ENCODE peak calls at places on chromosomes 2 and 18, in eight cellular contexts. One of them, this sample, is unnamed.

GRCh38 chr2:221476195-221476594 is 95.9 kb downstream of the EPHA4 start:
- DNase-seq in HEK293T: no peak
- DNase-seq in NCI-H82: no peak
- DNase-seq in HFFc6: no peak
- DNase-seq in NCI-H69: peak
- DNase-seq in brain microvascular endothelial cell: no peak
- DNase-seq in GM23248: no peak
- DNase-seq in CD4-positive, alpha-beta memory T cell: no peak
- DNase-seq in this sample: no peak

GRCh38 chr18:79956276-79956675 is 4.8 kb upstream of the SLC66A2 start:
- DNase-seq in CD4-positive, alpha-beta memory T cell: no peak
- DNase-seq in NCI-H69: no peak
- DNase-seq in GM23248: no peak
- DNase-seq in brain microvascular endothelial cell: no peak
- DNase-seq in NCI-H82: no peak
- DNase-seq in HFFc6: no peak
- DNase-seq in HEK293T: no peak
- DNase-seq in this sample: no peak

GRCh38 chr2:36433311-36434217 is 78.0 kb downstream of the CRIM1 start:
- DNase-seq in NCI-H69: peak
- DNase-seq in brain microvascular endothelial cell: peak
- DNase-seq in HFFc6: peak
- DNase-seq in CD4-positive, alpha-beta memory T cell: no peak
- DNase-seq in GM23248: peak
- DNase-seq in NCI-H82: peak
- DNase-seq in HEK293T: no peak
- DNase-seq in this sample: no peak

GRCh38 chr2:119231975-119232665 is 8.5 kb downstream of the STEAP3 start:
- DNase-seq in GM23248: peak
- DNase-seq in CD4-positive, alpha-beta memory T cell: no peak
- DNase-seq in brain microvascular endothelial cell: peak
- DNase-seq in NCI-H82: no peak
- DNase-seq in HEK293T: no peak
- DNase-seq in HFFc6: peak
- DNase-seq in NCI-H69: no peak
- DNase-seq in this sample: no peak

GRCh38 chr2:197461073-197461472 is 7.7 kb downstream of the COQ10B start:
- DNase-seq in HEK293T: no peak
- DNase-seq in GM23248: peak
- DNase-seq in HFFc6: no peak
- DNase-seq in NCI-H69: no peak
- DNase-seq in NCI-H82: no peak
- DNase-seq in brain microvascular endothelial cell: no peak
- DNase-seq in CD4-positive, alpha-beta memory T cell: no peak
- DNase-seq in this sample: no peak

GRCh38 chr2:151716721-151717120 is 17.6 kb downstream of the NEB start:
- DNase-seq in NCI-H69: no peak
- DNase-seq in brain microvascular endothelial cell: no peak
- DNase-seq in HEK293T: no peak
- DNase-seq in NCI-H82: no peak
- DNase-seq in HFFc6: peak
- DNase-seq in CD4-positive, alpha-beta memory T cell: no peak
- DNase-seq in GM23248: peak
- DNase-seq in this sample: no peak

GRCh38 chr2:74261204-74261864 is 62.9 kb downstream of the MTHFD2 start:
- DNase-seq in NCI-H69: peak
- DNase-seq in GM23248: peak
- DNase-seq in NCI-H82: peak
- DNase-seq in CD4-positive, alpha-beta memory T cell: no peak
- DNase-seq in HEK293T: no peak
- DNase-seq in HFFc6: peak
- DNase-seq in brain microvascular endothelial cell: no peak
- DNase-seq in this sample: no peak

GRCh38 chr18:35099911-35100310 is 58.7 kb downstream of the MAPRE2 start:
- DNase-seq in NCI-H69: no peak
- DNase-seq in GM23248: peak
- DNase-seq in HFFc6: peak
- DNase-seq in brain microvascular endothelial cell: peak
- DNase-seq in HEK293T: no peak
- DNase-seq in CD4-positive, alpha-beta memory T cell: no peak
- DNase-seq in NCI-H82: no peak
- DNase-seq in this sample: no peak

GRCh38 chr2:81195774-81196382 is 891.3 kb upstream of the LRRTM1 start:
- DNase-seq in brain microvascular endothelial cell: no peak
- DNase-seq in NCI-H69: no peak
- DNase-seq in NCI-H82: no peak
- DNase-seq in GM23248: no peak
- DNase-seq in CD4-positive, alpha-beta memory T cell: no peak
- DNase-seq in HEK293T: no peak
- DNase-seq in HFFc6: no peak
- DNase-seq in this sample: peak

GRCh38 chr2:236343400-236344161 is 79.4 kb upstream of the ASB18 start:
- DNase-seq in GM23248: peak
- DNase-seq in brain microvascular endothelial cell: peak
- DNase-seq in HEK293T: peak
- DNase-seq in NCI-H69: peak
- DNase-seq in HFFc6: peak
- DNase-seq in CD4-positive, alpha-beta memory T cell: peak
- DNase-seq in NCI-H82: peak
- DNase-seq in this sample: peak

GRCh38 chr2:162917626-162918025 is 79.1 kb upstream of the KCNH7 start:
- DNase-seq in HFFc6: no peak
- DNase-seq in NCI-H69: no peak
- DNase-seq in GM23248: no peak
- DNase-seq in brain microvascular endothelial cell: no peak
- DNase-seq in NCI-H82: no peak
- DNase-seq in HEK293T: no peak
- DNase-seq in CD4-positive, alpha-beta memory T cell: no peak
- DNase-seq in this sample: no peak

GRCh38 chr2:85920810-85921545 is 32.2 kb upstream of the ST3GAL5 start:
- DNase-seq in HEK293T: no peak
- DNase-seq in NCI-H69: peak
- DNase-seq in NCI-H82: no peak
- DNase-seq in CD4-positive, alpha-beta memory T cell: no peak
- DNase-seq in HFFc6: no peak
- DNase-seq in GM23248: peak
- DNase-seq in brain microvascular endothelial cell: peak
- DNase-seq in this sample: no peak

GRCh38 chr2:212646698-212647097 is 108.1 kb upstream of the ERBB4 start:
- DNase-seq in NCI-H69: no peak
- DNase-seq in NCI-H82: no peak
- DNase-seq in HEK293T: no peak
- DNase-seq in HFFc6: peak
- DNase-seq in brain microvascular endothelial cell: peak
- DNase-seq in GM23248: peak
- DNase-seq in CD4-positive, alpha-beta memory T cell: no peak
- DNase-seq in this sample: no peak

GRCh38 chr2:64017811-64018714 is 1.2 kb downstream of the VPS54 start:
- DNase-seq in NCI-H69: peak
- DNase-seq in NCI-H82: peak
- DNase-seq in HEK293T: peak
- DNase-seq in HFFc6: peak
- DNase-seq in CD4-positive, alpha-beta memory T cell: no peak
- DNase-seq in GM23248: peak
- DNase-seq in brain microvascular endothelial cell: no peak
- DNase-seq in this sample: no peak

GRCh38 chr18:23131693-23132319 is 3.5 kb upstream of the CABLES1 start:
- DNase-seq in HFFc6: peak
- DNase-seq in GM23248: peak
- DNase-seq in brain microvascular endothelial cell: peak
- DNase-seq in NCI-H82: peak
- DNase-seq in CD4-positive, alpha-beta memory T cell: peak
- DNase-seq in HEK293T: peak
- DNase-seq in NCI-H69: peak
- DNase-seq in this sample: no peak

GRCh38 chr2:218020966-218021535 is 18.3 kb upstream of the TNS1 start:
- DNase-seq in GM23248: no peak
- DNase-seq in HEK293T: no peak
- DNase-seq in NCI-H69: no peak
- DNase-seq in NCI-H82: peak
- DNase-seq in brain microvascular endothelial cell: no peak
- DNase-seq in CD4-positive, alpha-beta memory T cell: no peak
- DNase-seq in HFFc6: no peak
- DNase-seq in this sample: no peak

GRCh38 chr2:71333619-71334018 is 2.0 kb downstream of the ZNF638 start:
- DNase-seq in brain microvascular endothelial cell: no peak
- DNase-seq in NCI-H82: no peak
- DNase-seq in CD4-positive, alpha-beta memory T cell: no peak
- DNase-seq in NCI-H69: no peak
- DNase-seq in HEK293T: no peak
- DNase-seq in GM23248: peak
- DNase-seq in HFFc6: no peak
- DNase-seq in this sample: no peak

GRCh38 chr2:70203086-70203485 is 12.3 kb upstream of the C2orf42 start:
- DNase-seq in GM23248: no peak
- DNase-seq in NCI-H69: peak
- DNase-seq in brain microvascular endothelial cell: no peak
- DNase-seq in HFFc6: no peak
- DNase-seq in CD4-positive, alpha-beta memory T cell: no peak
- DNase-seq in NCI-H82: no peak
- DNase-seq in HEK293T: no peak
- DNase-seq in this sample: no peak

GRCh38 chr2:39593439-39594393 is 72.0 kb upstream of the TMEM178A start:
- DNase-seq in HEK293T: peak
- DNase-seq in NCI-H69: peak
- DNase-seq in NCI-H82: peak
- DNase-seq in GM23248: peak
- DNase-seq in HFFc6: peak
- DNase-seq in CD4-positive, alpha-beta memory T cell: no peak
- DNase-seq in brain microvascular endothelial cell: peak
- DNase-seq in this sample: no peak

GRCh38 chr2:17892726-17893534 is 14.5 kb downstream of the KCNS3 start:
- DNase-seq in NCI-H69: peak
- DNase-seq in HFFc6: no peak
- DNase-seq in GM23248: no peak
- DNase-seq in NCI-H82: peak
- DNase-seq in CD4-positive, alpha-beta memory T cell: no peak
- DNase-seq in HEK293T: no peak
- DNase-seq in brain microvascular endothelial cell: no peak
- DNase-seq in this sample: no peak

GRCh38 chr18:48279312-48279711 is 129.9 kb downstream of the ZBTB7C start:
- DNase-seq in HEK293T: no peak
- DNase-seq in brain microvascular endothelial cell: no peak
- DNase-seq in NCI-H82: no peak
- DNase-seq in GM23248: no peak
- DNase-seq in NCI-H69: no peak
- DNase-seq in CD4-positive, alpha-beta memory T cell: no peak
- DNase-seq in HFFc6: no peak
- DNase-seq in this sample: no peak

GRCh38 chr2:207061181-207061580 is 104.6 kb downstream of the KLF7 start:
- DNase-seq in CD4-positive, alpha-beta memory T cell: no peak
- DNase-seq in NCI-H69: no peak
- DNase-seq in brain microvascular endothelial cell: no peak
- DNase-seq in HEK293T: no peak
- DNase-seq in NCI-H82: no peak
- DNase-seq in HFFc6: no peak
- DNase-seq in GM23248: no peak
- DNase-seq in this sample: no peak

GRCh38 chr2:39435254-39435653 is 1.8 kb downstream of the MAP4K3 start:
- DNase-seq in GM23248: peak
- DNase-seq in HEK293T: no peak
- DNase-seq in brain microvascular endothelial cell: no peak
- DNase-seq in NCI-H69: peak
- DNase-seq in HFFc6: no peak
- DNase-seq in NCI-H82: peak
- DNase-seq in CD4-positive, alpha-beta memory T cell: no peak
- DNase-seq in this sample: no peak

GRCh38 chr2:10007440-10007839 is 35.9 kb upstream of the KLF11 start:
- DNase-seq in NCI-H82: no peak
- DNase-seq in brain microvascular endothelial cell: no peak
- DNase-seq in GM23248: peak
- DNase-seq in HFFc6: no peak
- DNase-seq in CD4-positive, alpha-beta memory T cell: no peak
- DNase-seq in HEK293T: no peak
- DNase-seq in NCI-H69: no peak
- DNase-seq in this sample: no peak

GRCh38 chr2:105798595-105798994 is 53.9 kb downstream of the NCK2 start:
- DNase-seq in NCI-H82: no peak
- DNase-seq in HEK293T: no peak
- DNase-seq in CD4-positive, alpha-beta memory T cell: peak
- DNase-seq in HFFc6: no peak
- DNase-seq in brain microvascular endothelial cell: no peak
- DNase-seq in NCI-H69: no peak
- DNase-seq in GM23248: no peak
- DNase-seq in this sample: peak

GRCh38 chr18:47797126-47797525 is 133.3 kb downstream of the SMAD2 start:
- DNase-seq in HEK293T: no peak
- DNase-seq in NCI-H69: no peak
- DNase-seq in GM23248: no peak
- DNase-seq in HFFc6: no peak
- DNase-seq in NCI-H82: no peak
- DNase-seq in CD4-positive, alpha-beta memory T cell: no peak
- DNase-seq in brain microvascular endothelial cell: no peak
- DNase-seq in this sample: no peak

GRCh38 chr2:218017211-218018053 is 14.6 kb upstream of the TNS1 start:
- DNase-seq in HEK293T: no peak
- DNase-seq in GM23248: no peak
- DNase-seq in HFFc6: no peak
- DNase-seq in NCI-H69: no peak
- DNase-seq in CD4-positive, alpha-beta memory T cell: no peak
- DNase-seq in brain microvascular endothelial cell: no peak
- DNase-seq in NCI-H82: no peak
- DNase-seq in this sample: no peak

GRCh38 chr2:72689579-72690170 is 136.2 kb downstream of the EXOC6B start:
- DNase-seq in NCI-H82: no peak
- DNase-seq in HFFc6: peak
- DNase-seq in NCI-H69: no peak
- DNase-seq in GM23248: peak
- DNase-seq in HEK293T: no peak
- DNase-seq in brain microvascular endothelial cell: no peak
- DNase-seq in CD4-positive, alpha-beta memory T cell: no peak
- DNase-seq in this sample: no peak

GRCh38 chr2:205876127-205876526 is 193.8 kb downstream of the NRP2 start:
- DNase-seq in NCI-H82: no peak
- DNase-seq in CD4-positive, alpha-beta memory T cell: no peak
- DNase-seq in HEK293T: no peak
- DNase-seq in brain microvascular endothelial cell: no peak
- DNase-seq in HFFc6: no peak
- DNase-seq in GM23248: no peak
- DNase-seq in NCI-H69: no peak
- DNase-seq in this sample: no peak

GRCh38 chr2:209331291-209331844 is 92.5 kb upstream of the MAP2 start:
- DNase-seq in NCI-H69: peak
- DNase-seq in HFFc6: peak
- DNase-seq in NCI-H82: peak
- DNase-seq in CD4-positive, alpha-beta memory T cell: no peak
- DNase-seq in brain microvascular endothelial cell: peak
- DNase-seq in HEK293T: no peak
- DNase-seq in GM23248: peak
- DNase-seq in this sample: no peak

GRCh38 chr2:74671479-74671878 is 17.4 kb downstream of the SEMA4F start:
- DNase-seq in brain microvascular endothelial cell: peak
- DNase-seq in HFFc6: peak
- DNase-seq in NCI-H69: no peak
- DNase-seq in GM23248: peak
- DNase-seq in HEK293T: no peak
- DNase-seq in NCI-H82: no peak
- DNase-seq in CD4-positive, alpha-beta memory T cell: no peak
- DNase-seq in this sample: no peak

GRCh38 chr2:241279413-241279812 is 36.1 kb downstream of the HDLBP start:
- DNase-seq in NCI-H69: peak
- DNase-seq in HFFc6: no peak
- DNase-seq in NCI-H82: peak
- DNase-seq in GM23248: peak
- DNase-seq in brain microvascular endothelial cell: peak
- DNase-seq in HEK293T: no peak
- DNase-seq in CD4-positive, alpha-beta memory T cell: no peak
- DNase-seq in this sample: no peak

This sample was measured in Peyer's patch.